ENCODE peak calls at places on chromosomes 13 and 19, in seven cellular contexts. V is fibroblast of the aortic adventitia; E is cardiac fibroblast; Y is aorta; Q is activated naive CD4-positive, alpha-beta T cell; P is Right ventricle myocardium superior; D is stimulated activated CD4-positive, alpha-beta T cell treated with anti-CD3 and anti-CD28 coated beads, Interleukin-15, amount 100 ng/mL, for 24 hours. R is an unnamed sample.

GRCh38 chr13:99916366-99917103 is 55.0 kb downstream of the ZIC5 start:
- DNase-seq in V (peak; percentile 79), E (peak; percentile 82), Y (no peak), Q (no peak), P (no peak), D (peak; percentile 11), R (no peak)

GRCh38 chr19:48271531-48272151 is 1.8 kb downstream of the ZNF114 start:
- DNase-seq in V (peak; percentile 50), E (peak; percentile 59), Y (peak; percentile 80), Q (no peak), P (peak; percentile 60), D (peak; percentile 38), R (no peak)

GRCh38 chr13:33519561-33520479 is 234.3 kb upstream of the STARD13 start:
- DNase-seq in V (peak; percentile 89), E (peak; percentile 87), Y (no peak), Q (no peak), P (no peak), D (no peak), R (no peak)

GRCh38 chr13:46386996-46387851 is at the start of gene RUBCNL:
- DNase-seq in V (no peak), E (peak; percentile 51), Y (peak; percentile 79), Q (no peak), P (peak; percentile 64), D (peak; percentile 61), R (peak; percentile 59)

GRCh38 chr19:28553005-28553404 is 659.9 kb downstream of the UQCRFS1 start:
- DNase-seq in V (no peak), E (no peak), Y (no peak), Q (no peak), P (no peak), D (no peak), R (no peak)

GRCh38 chr19:13262450-13262849 is 112.2 kb downstream of the IER2 start:
- DNase-seq in V (peak; percentile 74), E (peak; percentile 70), Y (no peak), Q (no peak), P (no peak), D (no peak), R (no peak)

GRCh38 chr19:38663957-38664502 is 16.6 kb downstream of the ACTN4 start:
- DNase-seq in V (no peak), E (no peak), Y (peak; percentile 88), Q (no peak), P (peak; percentile 75), D (no peak), R (no peak)

GRCh38 chr19:51480590-51480989 is 2.3 kb downstream of the CEACAM18 start:
- DNase-seq in V (peak; percentile 4), E (peak; percentile 17), Y (no peak), Q (no peak), P (no peak), D (peak; percentile 47), R (no peak)

GRCh38 chr19:34459614-34460013 is 21.9 kb upstream of the WTIP start:
- DNase-seq in V (no peak), E (no peak), Y (no peak), Q (no peak), P (no peak), D (no peak), R (no peak)

GRCh38 chr13:111317571-111318360 is 2.7 kb upstream of the TEX29 start:
- DNase-seq in V (no peak), E (no peak), Y (no peak), Q (no peak), P (no peak), D (no peak), R (no peak)

GRCh38 chr19:46494936-46495788 is 505 bp downstream of the PNMA8B start:
- DNase-seq in V (no peak), E (no peak), Y (peak; percentile 75), Q (no peak), P (no peak), D (no peak), R (no peak)

GRCh38 chr13:100387416-100387815 is 201.2 kb downstream of the GGACT start:
- DNase-seq in V (no peak), E (no peak), Y (no peak), Q (no peak), P (no peak), D (no peak), R (no peak)

GRCh38 chr19:21851596-21852345 is 15.8 kb upstream of the ZNF43 start:
- DNase-seq in V (peak; percentile 92), E (peak; percentile 96), Y (peak; percentile 97), Q (peak; percentile 82), P (peak; percentile 96), D (peak; percentile 95), R (peak; percentile 93)

GRCh38 chr13:76425930-76426329 is 460.3 kb downstream of the KCTD12 start:
- DNase-seq in V (peak; percentile 94), E (peak; percentile 93), Y (no peak), Q (no peak), P (no peak), D (no peak), R (no peak)

R was measured in mesothelial cell of epicardium.